ENCODE peak calls at places on chromosomes 3 and 15, in nine cellular contexts. K, J, E, Z, X, W, C, I and L are unnamed samples.

GRCh38 chr3:133479895-133480669 is 80.2 kb downstream of the BFSP2 start:
- DNase-seq in C (peak; percentile 77), K (peak; percentile 70), I (no peak), Z (peak; percentile 42), E (no peak), J (no peak), W (no peak), X (no peak), L (no peak)

GRCh38 chr3:111735271-111735758 is 123.8 kb upstream of the PHLDB2 start:
- DNase-seq in K (no peak), J (peak; percentile 100), Z (peak; percentile 71), E (peak; percentile 23), X (no peak), C (no peak), W (no peak), I (no peak), L (peak; percentile 62)

GRCh38 chr15:79093352-79093935 is 2.9 kb upstream of the RASGRF1 start:
- DNase-seq in Z (no peak), I (no peak), K (no peak), E (no peak), C (no peak), J (no peak), W (no peak), X (no peak), L (no peak)

GRCh38 chr15:69704229-69704628 is 251.6 kb downstream of the RPLP1 start:
- DNase-seq in W (peak; percentile 72), X (no peak), C (no peak), E (no peak), J (peak; percentile 45), I (no peak), Z (no peak), K (no peak), L (no peak)

GRCh38 chr15:58355352-58355964 is 76.3 kb upstream of the LIPC start:
- DNase-seq in C (peak; percentile 76), Z (no peak), E (no peak), W (no peak), K (no peak), I (no peak), J (no peak), X (no peak), L (no peak)

GRCh38 chr3:57755368-57756021 is 614 bp upstream of the SLMAP start:
- DNase-seq in Z (peak; percentile 71), X (no peak), E (peak; percentile 39), W (peak; percentile 73), C (peak; percentile 77), K (peak; percentile 69), J (peak; percentile 85), I (no peak), L (no peak)

GRCh38 chr3:31377045-31377642 is 155.6 kb upstream of the STT3B start:
- DNase-seq in C (no peak), E (no peak), X (peak; percentile 33), Z (peak; percentile 82), I (no peak), J (peak; percentile 93), K (no peak), W (no peak), L (no peak)

GRCh38 chr3:55899887-55900286 is 412.8 kb upstream of the WNT5A start:
- DNase-seq in W (no peak), X (no peak), K (no peak), I (no peak), E (peak; percentile 40), Z (peak; percentile 21), J (no peak), C (peak; percentile 42), L (no peak)

GRCh38 chr3:169060037-169060436 is 603.5 kb downstream of the MECOM start:
- DNase-seq in J (no peak), E (no peak), W (no peak), X (no peak), I (no peak), K (no peak), C (no peak), Z (no peak), L (no peak)

GRCh38 chr15:77186518-77187095 is 115.7 kb upstream of the TSPAN3 start:
- DNase-seq in W (no peak), E (peak; percentile 52), K (no peak), C (peak; percentile 48), I (no peak), Z (peak; percentile 31), J (peak; percentile 26), X (no peak), L (no peak)

GRCh38 chr3:135918600-135918999 is 46.9 kb upstream of the PPP2R3A start:
- DNase-seq in J (peak; percentile 45), X (peak; percentile 36), K (no peak), Z (peak; percentile 45), E (peak; percentile 50), I (no peak), C (no peak), W (no peak), L (no peak)

GRCh38 chr15:69457304-69458280 is 5.0 kb downstream of the RPLP1 start:
- DNase-seq in J (no peak), I (no peak), K (no peak), X (no peak), C (peak; percentile 23), W (no peak), E (no peak), Z (no peak), L (no peak)

GRCh38 chr3:183149915-183150825 is 12.4 kb downstream of the LAMP3 start:
- DNase-seq in E (no peak), K (no peak), J (no peak), Z (no peak), W (no peak), X (no peak), C (no peak), I (no peak), L (no peak)

GRCh38 chr3:194686816-194687637 is 1.3 kb downstream of the FAM43A start:
- DNase-seq in K (peak; percentile 48), I (peak; percentile 77), E (peak; percentile 56), W (peak; percentile 81), C (peak; percentile 53), X (no peak), J (peak; percentile 73), Z (peak; percentile 57), L (no peak)

GRCh38 chr15:26889298-26889898 is 22.5 kb downstream of the GABRA5 start:
- DNase-seq in X (peak; percentile 26), Z (peak; percentile 76), I (no peak), J (peak; percentile 58), K (peak; percentile 51), W (no peak), E (peak; percentile 81), C (peak; percentile 67), L (peak; percentile 31)

GRCh38 chr3:166613365-166613764 is 766.7 kb downstream of the ZBBX start:
- DNase-seq in C (no peak), K (no peak), J (no peak), X (no peak), I (no peak), W (no peak), Z (no peak), E (no peak), L (no peak)

GRCh38 chr15:23403550-23403949 is 43.5 kb downstream of the GOLGA6L2 start:
- DNase-seq in K (no peak), I (peak; percentile 25), Z (no peak), X (no peak), C (no peak), E (no peak), W (no peak), J (no peak), L (no peak)

GRCh38 chr3:13494463-13495350 is 14.6 kb downstream of the HDAC11 start:
- DNase-seq in X (no peak), W (no peak), J (no peak), Z (no peak), C (peak; percentile 57), E (peak; percentile 44), I (no peak), K (no peak), L (no peak)

GRCh38 chr3:48186993-48187578 is 1.1 kb downstream of the CDC25A start:
- DNase-seq in K (no peak), X (no peak), W (no peak), I (no peak), J (peak; percentile 7), C (peak; percentile 18), E (peak; percentile 32), Z (no peak), L (no peak)

GRCh38 chr3:128950223-128950938 is 43.5 kb downstream of the CFAP92 start:
- DNase-seq in C (peak; percentile 19), I (no peak), J (peak; percentile 47), E (peak; percentile 40), X (peak; percentile 20), W (no peak), Z (peak; percentile 42), K (peak; percentile 16), L (no peak)
- TF ChIP-seq CTCF in C (peak; percentile 21), I (peak; percentile 29), J (peak; percentile 28), E (peak; percentile 23), X (peak; percentile 43), W (no peak), Z (peak; percentile 25), K (no peak), L (peak; percentile 12)

GRCh38 chr15:49558924-49559323 is 61.7 kb downstream of the FAM227B start:
- DNase-seq in E (no peak), X (no peak), K (no peak), W (no peak), Z (no peak), J (no peak), C (no peak), I (no peak), L (no peak)
- TF ChIP-seq CTCF in E (no peak), X (no peak), K (no peak), W (no peak), Z (no peak), J (no peak), C (no peak), I (no peak), L (no peak)

GRCh38 chr15:92077353-92078080 is 224.0 kb downstream of the SLCO3A1 start:
- DNase-seq in C (peak; percentile 83), K (peak; percentile 78), I (peak; percentile 67), J (peak; percentile 57), Z (peak; percentile 85), W (peak; percentile 79), X (no peak), E (peak; percentile 85), L (peak; percentile 36)
- TF ChIP-seq CTCF in C (peak; percentile 87), K (peak; percentile 64), I (peak; percentile 76), J (peak; percentile 73), Z (peak; percentile 79), W (peak; percentile 56), X (peak; percentile 35), E (peak; percentile 81), L (peak; percentile 91)

GRCh38 chr3:16400143-16400935 is 113.2 kb downstream of the RFTN1 start:
- DNase-seq in X (no peak), C (no peak), E (peak; percentile 18), J (no peak), Z (no peak), W (no peak), I (no peak), K (no peak), L (no peak)

GRCh38 chr3:16402451-16402850 is 111.0 kb downstream of the RFTN1 start:
- DNase-seq in C (no peak), W (no peak), J (peak; percentile 61), X (no peak), E (no peak), Z (no peak), K (no peak), I (no peak), L (no peak)

GRCh38 chr3:16401273-16401672 is 112.2 kb downstream of the RFTN1 start:
- DNase-seq in K (no peak), J (no peak), E (no peak), W (no peak), C (no peak), X (no peak), I (no peak), Z (no peak), L (no peak)

GRCh38 chr3:16398542-16399126 is 114.9 kb downstream of the RFTN1 start:
- DNase-seq in C (no peak), X (no peak), W (no peak), J (no peak), Z (no peak), E (no peak), I (no peak), K (no peak), L (no peak)

GRCh38 chr3:16399473-16399872 is 114.0 kb downstream of the RFTN1 start:
- DNase-seq in C (peak; percentile 17), K (no peak), X (peak; percentile 57), W (no peak), J (peak; percentile 82), Z (peak; percentile 41), E (peak; percentile 50), I (peak; percentile 29), L (peak; percentile 61)
- TF ChIP-seq CTCF in C (no peak), K (no peak), X (peak; percentile 21), W (no peak), J (peak; percentile 52), Z (no peak), E (peak; percentile 49), I (no peak), L (peak; percentile 39)